ENCODE peak calls at places on chromosomes 6 and 20, in eight cellular contexts. L is CD8-positive, alpha-beta memory T cell; C is left ventricle myocardium inferior; Y is uterus; F is breast epithelium; Z is aorta; W is ovary; S is hepatocyte. G is an unnamed sample.

GRCh38 chr6:161745594-161745993 is 471.7 kb upstream of the AGPAT4 start:
- DNase-seq in L (no peak), C (no peak), Y (no peak), F (no peak), Z (no peak), W (no peak), S (no peak), G (no peak)

GRCh38 chr20:51217347-51218045 is 194.6 kb upstream of the KCNG1 start:
- DNase-seq in L (no peak), C (no peak), Y (no peak), F (no peak), Z (no peak), W (no peak), S (no peak), G (no peak)

GRCh38 chr6:149936743-149937142 is 5.1 kb upstream of the ULBP2 start:
- DNase-seq in L (no peak), C (no peak), Y (no peak), F (no peak), Z (no peak), W (no peak), S (no peak), G (no peak)

GRCh38 chr6:159463440-159463839 is 229.6 kb downstream of the SOD2 start:
- DNase-seq in L (no peak), C (no peak), Y (no peak), F (no peak), Z (no peak), W (no peak), S (peak; percentile 51), G (no peak)

GRCh38 chr20:19973920-19974620 is 43.1 kb upstream of the NAA20 start:
- DNase-seq in L (no peak), C (peak; percentile 71), Y (peak; percentile 79), F (peak; percentile 83), Z (peak; percentile 82), W (peak; percentile 68), S (peak; percentile 60), G (peak; percentile 94)

GRCh38 chr6:101393291-101394251 is at the start of gene GRIK2:
- DNase-seq in L (no peak), C (no peak), Y (no peak), F (no peak), Z (peak; percentile 75), W (no peak), S (peak; percentile 75), G (no peak)

GRCh38 chr6:16985484-16986284 is 116.2 kb upstream of the STMND1 start:
- DNase-seq in L (no peak), C (no peak), Y (peak; percentile 29), F (no peak), Z (no peak), W (no peak), S (peak; percentile 31), G (peak; percentile 70)

GRCh38 chr6:166112580-166112979 is 55.1 kb downstream of the TBXT start:
- DNase-seq in L (no peak), C (no peak), Y (no peak), F (no peak), Z (no peak), W (no peak), S (peak; percentile 57), G (no peak)

GRCh38 chr20:59976196-59976847 is 18.1 kb downstream of the CDH26 start:
- DNase-seq in L (no peak), C (no peak), Y (no peak), F (no peak), Z (no peak), W (no peak), S (no peak), G (no peak)

GRCh38 chr6:95352064-95352463 is 225.3 kb upstream of the MANEA start:
- DNase-seq in L (no peak), C (no peak), Y (no peak), F (no peak), Z (no peak), W (no peak), S (no peak), G (no peak)

GRCh38 chr6:42225419-42225818 is 7.8 kb upstream of the MRPS10 start:
- DNase-seq in L (no peak), C (no peak), Y (no peak), F (no peak), Z (no peak), W (no peak), S (no peak), G (no peak)

GRCh38 chr6:42222450-42222849 is 4.8 kb upstream of the MRPS10 start:
- DNase-seq in L (no peak), C (no peak), Y (no peak), F (no peak), Z (no peak), W (no peak), S (peak; percentile 51), G (no peak)

GRCh38 chr6:42226251-42227143 is 8.8 kb upstream of the MRPS10 start:
- DNase-seq in L (no peak), C (no peak), Y (no peak), F (peak; percentile 41), Z (peak; percentile 30), W (no peak), S (peak; percentile 83), G (no peak)

GRCh38 chr6:42225043-42225368 is 7.3 kb upstream of the MRPS10 start:
- DNase-seq in L (no peak), C (no peak), Y (no peak), F (no peak), Z (no peak), W (no peak), S (no peak), G (no peak)

GRCh38 chr6:42224222-42225042 is 6.8 kb upstream of the MRPS10 start:
- DNase-seq in L (no peak), C (no peak), Y (no peak), F (no peak), Z (no peak), W (no peak), S (peak; percentile 64), G (no peak)
- H3K4me1 ChIP-seq in L (no peaks in the 10 kb centered on the region), C (peaks cover 5% of the 10 kb centered on the region), Y (no peaks in the 10 kb centered on the region), F (no peaks in the 10 kb centered on the region), Z (no peaks in the 10 kb centered on the region), W (no peaks in the 10 kb centered on the region), S (peaks cover 20% of the 10 kb centered on the region), G (no peaks in the 10 kb centered on the region)

GRCh38 chr6:168716581-168716980 is 275.6 kb downstream of the SMOC2 start:
- DNase-seq in L (no peak), C (no peak), Y (no peak), F (no peak), Z (peak; percentile 47), W (no peak), S (no peak), G (no peak)

GRCh38 chr6:168717491-168717890 is 276.5 kb downstream of the SMOC2 start:
- DNase-seq in L (no peak), C (no peak), Y (no peak), F (no peak), Z (peak; percentile 60), W (no peak), S (no peak), G (no peak)

GRCh38 chr6:168721571-168721970 is 280.6 kb downstream of the SMOC2 start:
- DNase-seq in L (no peak), C (no peak), Y (no peak), F (no peak), Z (no peak), W (no peak), S (no peak), G (no peak)

GRCh38 chr6:168719901-168720300 is 278.9 kb downstream of the SMOC2 start:
- DNase-seq in L (no peak), C (no peak), Y (no peak), F (no peak), Z (no peak), W (no peak), S (no peak), G (no peak)

GRCh38 chr6:168718821-168719475 is 278.0 kb downstream of the SMOC2 start:
- DNase-seq in L (no peak), C (no peak), Y (no peak), F (no peak), Z (no peak), W (no peak), S (no peak), G (no peak)
- H3K9me3 ChIP-seq in L (no peaks in the 10 kb centered on the region), C (no peaks in the 10 kb centered on the region), Y (no peaks in the 10 kb centered on the region), F (peaks cover 2% of the 10 kb centered on the region), Z (peaks cover 2% of the 10 kb centered on the region), W (no peaks in the 10 kb centered on the region), S (no peaks in the 10 kb centered on the region), G (no peaks in the 10 kb centered on the region)

GRCh38 chr6:36676142-36677058 is 2.1 kb upstream of the CDKN1A start:
- DNase-seq in L (no peak), C (no peak), Y (no peak), F (peak; percentile 63), Z (no peak), W (no peak), S (no peak), G (no peak)
- H3K4me3 ChIP-seq in L (no peak overlapping the region), C (no peak overlapping the region), Y (no peak overlapping the region), F (peak overlapping the region; percentile 14), Z (no peak overlapping the region), W (no peak overlapping the region), S (no peak overlapping the region), G (no peak overlapping the region)

GRCh38 chr6:167323111-167323510 is 1.8 kb upstream of the TTLL2 start:
- DNase-seq in L (no peak), C (no peak), Y (no peak), F (no peak), Z (no peak), W (no peak), S (no peak), G (no peak)
- H3K4me1 ChIP-seq in L (no peaks in the 10 kb centered on the region), C (no peaks in the 10 kb centered on the region), Y (no peaks in the 10 kb centered on the region), F (no peaks in the 10 kb centered on the region), Z (no peaks in the 10 kb centered on the region), W (peaks cover 4% of the 10 kb centered on the region), S (peaks cover 4% of the 10 kb centered on the region), G (no peaks in the 10 kb centered on the region)

GRCh38 chr6:167678102-167679101 is 148.3 kb upstream of the AFDN start:
- DNase-seq in L (no peak), C (peak; percentile 62), Y (no peak), F (no peak), Z (peak; percentile 84), W (peak; percentile 39), S (peak; percentile 77), G (no peak)

GRCh38 chr6:167679791-167680604 is 146.7 kb upstream of the AFDN start:
- DNase-seq in L (no peak), C (no peak), Y (no peak), F (no peak), Z (no peak), W (no peak), S (no peak), G (no peak)

GRCh38 chr6:167680605-167681149 is 146.0 kb upstream of the AFDN start:
- DNase-seq in L (no peak), C (no peak), Y (no peak), F (no peak), Z (no peak), W (no peak), S (no peak), G (no peak)

GRCh38 chr6:167677422-167677789 is 149.3 kb upstream of the AFDN start:
- DNase-seq in L (no peak), C (no peak), Y (no peak), F (no peak), Z (no peak), W (no peak), S (no peak), G (no peak)

GRCh38 chr6:167679137-167679736 is 147.5 kb upstream of the AFDN start:
- DNase-seq in L (no peak), C (no peak), Y (no peak), F (no peak), Z (no peak), W (no peak), S (peak; percentile 5), G (no peak)
- H3K9me3 ChIP-seq in L (no peaks in the 10 kb centered on the region), C (no peaks in the 10 kb centered on the region), Y (no peaks in the 10 kb centered on the region), F (no peaks in the 10 kb centered on the region), Z (no peaks in the 10 kb centered on the region), W (no peaks in the 10 kb centered on the region), S (no peaks in the 10 kb centered on the region), G (no peaks in the 10 kb centered on the region)

GRCh38 chr6:99604161-99605073 is 2.2 kb upstream of the PRDM13 start:
- DNase-seq in L (no peak), C (no peak), Y (no peak), F (no peak), Z (no peak), W (no peak), S (no peak), G (no peak)
- H3K4me3 ChIP-seq in L (peak overlapping the region; percentile 20), C (peak overlapping the region; percentile 60), Y (no peak overlapping the region), F (peak overlapping the region; percentile 68), Z (no peak overlapping the region), W (no peak overlapping the region), S (peak overlapping the region; percentile 20), G (peak overlapping the region; percentile 35)